ENCODE peak calls at places on chromosomes 5 and 9, in six cellular contexts. One of them, this sample, is unnamed. For H3K4me1, the result is how much of the 10 kb centered on the place peaks cover.

GRCh38 chr9:115022760-115023434 is 92.5 kb upstream of the TNFSF8 start:
- DNase-seq in small intestine: no peak
- DNase-seq in gastrocnemius medialis: no peak
- DNase-seq in right cardiac atrium: no peak
- DNase-seq in tibial nerve: no peak
- DNase-seq in HCT116: no peak
- DNase-seq in this sample: no peak

GRCh38 chr9:35042081-35042604 is 30.3 kb downstream of the VCP start:
- DNase-seq in small intestine: no peak
- DNase-seq in tibial nerve: peak
- DNase-seq in HCT116: no peak
- DNase-seq in gastrocnemius medialis: no peak
- DNase-seq in right cardiac atrium: no peak
- DNase-seq in this sample: no peak

GRCh38 chr5:147635882-147636531 is 126.1 kb upstream of the DPYSL3 start:
- DNase-seq in small intestine: no peak
- DNase-seq in right cardiac atrium: no peak
- DNase-seq in gastrocnemius medialis: no peak
- DNase-seq in HCT116: no peak
- DNase-seq in tibial nerve: no peak
- DNase-seq in this sample: no peak

GRCh38 chr5:135635471-135635870 is 56.7 kb upstream of the CXCL14 start:
- DNase-seq in small intestine: no peak
- DNase-seq in right cardiac atrium: no peak
- DNase-seq in tibial nerve: no peak
- DNase-seq in HCT116: no peak
- DNase-seq in gastrocnemius medialis: no peak
- DNase-seq in this sample: no peak

GRCh38 chr5:135600141-135600570 is 21.4 kb upstream of the CXCL14 start:
- DNase-seq in gastrocnemius medialis: no peak
- DNase-seq in HCT116: no peak
- DNase-seq in small intestine: no peak
- DNase-seq in right cardiac atrium: no peak
- DNase-seq in tibial nerve: no peak
- DNase-seq in this sample: no peak

GRCh38 chr5:142674438-142675210 is 11.3 kb downstream of the FGF1 start:
- DNase-seq in HCT116: no peak
- DNase-seq in gastrocnemius medialis: no peak
- DNase-seq in right cardiac atrium: peak
- DNase-seq in small intestine: no peak
- DNase-seq in tibial nerve: no peak
- DNase-seq in this sample: peak

GRCh38 chr5:172868924-172869565 is 35.0 kb downstream of the ERGIC1 start:
- DNase-seq in small intestine: no peak
- DNase-seq in gastrocnemius medialis: peak
- DNase-seq in right cardiac atrium: peak
- DNase-seq in HCT116: peak
- DNase-seq in tibial nerve: peak
- DNase-seq in this sample: peak

GRCh38 chr5:73945505-73945904 is 319.5 kb downstream of the ARHGEF28 start:
- DNase-seq in right cardiac atrium: no peak
- DNase-seq in tibial nerve: no peak
- DNase-seq in small intestine: no peak
- DNase-seq in gastrocnemius medialis: no peak
- DNase-seq in HCT116: no peak
- DNase-seq in this sample: no peak

GRCh38 chr5:96293966-96294886 is 138.8 kb downstream of the PCSK1 start:
- DNase-seq in small intestine: no peak
- DNase-seq in HCT116: no peak
- DNase-seq in gastrocnemius medialis: no peak
- DNase-seq in right cardiac atrium: no peak
- DNase-seq in tibial nerve: no peak
- DNase-seq in this sample: peak

GRCh38 chr5:148556835-148557234 is 97.5 kb downstream of the HTR4 start:
- DNase-seq in right cardiac atrium: no peak
- DNase-seq in gastrocnemius medialis: no peak
- DNase-seq in tibial nerve: no peak
- DNase-seq in small intestine: no peak
- DNase-seq in HCT116: no peak
- DNase-seq in this sample: no peak

GRCh38 chr5:160961761-160962160 is 109.8 kb upstream of the ATP10B start:
- DNase-seq in HCT116: no peak
- DNase-seq in right cardiac atrium: no peak
- DNase-seq in small intestine: no peak
- DNase-seq in gastrocnemius medialis: no peak
- DNase-seq in tibial nerve: no peak
- DNase-seq in this sample: no peak

GRCh38 chr9:78115073-78115472 is 83.5 kb upstream of the GNAQ start:
- DNase-seq in small intestine: peak
- DNase-seq in right cardiac atrium: no peak
- DNase-seq in HCT116: no peak
- DNase-seq in tibial nerve: no peak
- DNase-seq in gastrocnemius medialis: no peak
- DNase-seq in this sample: no peak

GRCh38 chr9:95007470-95007869 is 281.0 kb downstream of the AOPEP start:
- DNase-seq in tibial nerve: no peak
- DNase-seq in gastrocnemius medialis: no peak
- DNase-seq in HCT116: no peak
- DNase-seq in right cardiac atrium: no peak
- DNase-seq in small intestine: no peak
- DNase-seq in this sample: peak

GRCh38 chr5:7850533-7851239 is at the start of gene CFAP90:
- DNase-seq in tibial nerve: no peak
- DNase-seq in right cardiac atrium: peak
- DNase-seq in HCT116: no peak
- DNase-seq in gastrocnemius medialis: no peak
- DNase-seq in small intestine: peak
- DNase-seq in this sample: peak

GRCh38 chr9:2087500-2088313 is 72.6 kb downstream of the SMARCA2 start:
- DNase-seq in gastrocnemius medialis: no peak
- DNase-seq in small intestine: peak
- DNase-seq in tibial nerve: no peak
- DNase-seq in HCT116: peak
- DNase-seq in right cardiac atrium: no peak
- DNase-seq in this sample: no peak

GRCh38 chr5:89090021-89090420 is 207.0 kb upstream of the MEF2C start:
- DNase-seq in tibial nerve: no peak
- DNase-seq in small intestine: no peak
- DNase-seq in HCT116: no peak
- DNase-seq in gastrocnemius medialis: no peak
- DNase-seq in right cardiac atrium: no peak
- DNase-seq in this sample: no peak

GRCh38 chr5:168015506-168015905 is 275.9 kb upstream of the WWC1 start:
- DNase-seq in small intestine: no peak
- DNase-seq in HCT116: no peak
- DNase-seq in gastrocnemius medialis: no peak
- DNase-seq in tibial nerve: no peak
- DNase-seq in right cardiac atrium: no peak
- DNase-seq in this sample: no peak

GRCh38 chr5:32254987-32255900 is 57.5 kb downstream of the MTMR12 start:
- DNase-seq in gastrocnemius medialis: no peak
- DNase-seq in small intestine: no peak
- DNase-seq in right cardiac atrium: no peak
- DNase-seq in HCT116: no peak
- DNase-seq in tibial nerve: no peak
- DNase-seq in this sample: no peak

GRCh38 chr5:181246276-181247050 is 2.8 kb upstream of the RACK1 start:
- DNase-seq in gastrocnemius medialis: peak
- DNase-seq in tibial nerve: peak
- DNase-seq in small intestine: peak
- DNase-seq in right cardiac atrium: peak
- DNase-seq in HCT116: peak
- DNase-seq in this sample: peak

GRCh38 chr5:181243521-181244307 is at the start of gene RACK1:
- DNase-seq in tibial nerve: peak
- DNase-seq in small intestine: peak
- DNase-seq in HCT116: peak
- DNase-seq in gastrocnemius medialis: peak
- DNase-seq in right cardiac atrium: peak
- DNase-seq in this sample: peak

GRCh38 chr5:181243020-181243520 is 636 bp downstream of the RACK1 start:
- DNase-seq in HCT116: no peak
- DNase-seq in gastrocnemius medialis: no peak
- DNase-seq in small intestine: no peak
- DNase-seq in right cardiac atrium: no peak
- DNase-seq in tibial nerve: no peak
- DNase-seq in this sample: no peak

GRCh38 chr5:181245427-181246275 is 1.9 kb upstream of the RACK1 start:
- DNase-seq in tibial nerve: no peak
- DNase-seq in gastrocnemius medialis: no peak
- DNase-seq in right cardiac atrium: no peak
- DNase-seq in small intestine: no peak
- DNase-seq in HCT116: no peak
- DNase-seq in this sample: no peak

GRCh38 chr5:181248277-181248676 is 4.6 kb upstream of the RACK1 start:
- DNase-seq in gastrocnemius medialis: no peak
- DNase-seq in HCT116: no peak
- DNase-seq in right cardiac atrium: no peak
- DNase-seq in tibial nerve: no peak
- DNase-seq in small intestine: no peak
- DNase-seq in this sample: no peak
- H3K4me1 ChIP-seq in gastrocnemius medialis: half or more
- H3K4me1 ChIP-seq in HCT116: under half
- H3K4me1 ChIP-seq in right cardiac atrium: under half
- H3K4me1 ChIP-seq in tibial nerve: under half
- H3K4me1 ChIP-seq in small intestine: under half
- H3K4me1 ChIP-seq in this sample: half or more

GRCh38 chr5:14165375-14166091 is 22.4 kb downstream of the TRIO start:
- DNase-seq in small intestine: no peak
- DNase-seq in gastrocnemius medialis: no peak
- DNase-seq in HCT116: peak
- DNase-seq in tibial nerve: no peak
- DNase-seq in right cardiac atrium: no peak
- DNase-seq in this sample: no peak
- H3K4me3 ChIP-seq in small intestine: no peak
- H3K4me3 ChIP-seq in gastrocnemius medialis: no peak
- H3K4me3 ChIP-seq in HCT116: peak
- H3K4me3 ChIP-seq in tibial nerve: no peak
- H3K4me3 ChIP-seq in right cardiac atrium: no peak
- H3K4me3 ChIP-seq in this sample: no peak

DNA sequence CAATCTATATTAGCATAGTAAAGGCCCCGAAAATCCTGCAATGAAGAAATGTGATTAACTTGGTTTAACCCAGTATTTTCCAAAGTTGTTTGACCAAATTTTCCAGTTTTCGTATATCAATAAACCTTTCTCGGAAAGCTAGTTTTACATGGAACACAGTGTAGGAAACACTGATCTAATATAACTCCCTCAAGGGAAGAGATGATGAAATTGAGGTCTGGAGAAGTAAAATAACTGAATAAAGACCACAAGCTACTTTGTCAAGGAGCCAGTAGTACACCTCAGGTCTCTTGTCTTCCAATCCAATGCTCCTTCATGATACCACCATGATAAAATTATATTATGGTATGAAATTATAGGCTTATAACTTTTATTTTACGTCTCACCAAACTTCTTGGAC is 118.1 kb upstream of the TARS1 start:
- DNase-seq in tibial nerve: no peak
- DNase-seq in right cardiac atrium: no peak
- DNase-seq in small intestine: no peak
- DNase-seq in HCT116: no peak
- DNase-seq in gastrocnemius medialis: no peak
- DNase-seq in this sample: no peak
- H3K4me1 ChIP-seq in tibial nerve: under half
- H3K4me1 ChIP-seq in right cardiac atrium: under half
- H3K4me1 ChIP-seq in small intestine: under half
- H3K4me1 ChIP-seq in HCT116: under half
- H3K4me1 ChIP-seq in gastrocnemius medialis: under half
- H3K4me1 ChIP-seq in this sample: under half

GRCh38 chr5:109681763-109682162 is 8.0 kb upstream of the MAN2A1 start:
- DNase-seq in HCT116: no peak
- DNase-seq in gastrocnemius medialis: no peak
- DNase-seq in tibial nerve: no peak
- DNase-seq in right cardiac atrium: no peak
- DNase-seq in small intestine: no peak
- DNase-seq in this sample: no peak

GRCh38 chr5:109676920-109677319 is 12.8 kb upstream of the MAN2A1 start:
- DNase-seq in small intestine: no peak
- DNase-seq in tibial nerve: peak
- DNase-seq in gastrocnemius medialis: no peak
- DNase-seq in right cardiac atrium: no peak
- DNase-seq in HCT116: no peak
- DNase-seq in this sample: no peak

GRCh38 chr5:109685916-109686315 is 3.8 kb upstream of the MAN2A1 start:
- DNase-seq in HCT116: no peak
- DNase-seq in right cardiac atrium: no peak
- DNase-seq in small intestine: no peak
- DNase-seq in tibial nerve: no peak
- DNase-seq in gastrocnemius medialis: no peak
- DNase-seq in this sample: no peak

DNA sequence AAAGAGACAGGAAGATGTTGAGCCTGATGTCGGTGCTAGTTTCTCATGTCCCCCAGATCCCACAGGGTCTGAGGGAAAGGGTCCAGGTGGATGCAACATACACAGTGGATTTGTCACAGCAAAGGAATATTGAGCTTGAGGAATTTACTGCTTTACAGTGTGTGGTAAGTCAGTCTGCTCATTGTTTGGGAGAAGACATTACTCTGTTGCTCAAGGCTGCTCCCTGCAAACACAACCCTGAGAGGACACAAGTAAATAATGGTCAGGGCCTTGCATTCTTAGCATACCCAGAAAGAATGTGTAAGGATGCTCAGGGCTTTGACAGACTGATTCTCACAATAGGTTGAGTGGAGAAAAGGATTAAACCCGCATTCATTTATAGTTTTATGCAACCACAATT is 7.3 kb upstream of the MAN2A1 start:
- DNase-seq in gastrocnemius medialis: no peak
- DNase-seq in small intestine: no peak
- DNase-seq in tibial nerve: no peak
- DNase-seq in right cardiac atrium: no peak
- DNase-seq in HCT116: no peak
- DNase-seq in this sample: no peak
- H3K4me3 ChIP-seq in gastrocnemius medialis: no peak
- H3K4me3 ChIP-seq in small intestine: no peak
- H3K4me3 ChIP-seq in tibial nerve: no peak
- H3K4me3 ChIP-seq in right cardiac atrium: no peak
- H3K4me3 ChIP-seq in HCT116: no peak
- H3K4me3 ChIP-seq in this sample: no peak

GRCh38 chr9:74497750-74498615 is 848 bp downstream of the RORB start:
- DNase-seq in tibial nerve: no peak
- DNase-seq in small intestine: no peak
- DNase-seq in gastrocnemius medialis: no peak
- DNase-seq in HCT116: no peak
- DNase-seq in right cardiac atrium: peak
- DNase-seq in this sample: peak
- H3K4me1 ChIP-seq in tibial nerve: under half
- H3K4me1 ChIP-seq in small intestine: under half
- H3K4me1 ChIP-seq in gastrocnemius medialis: under half
- H3K4me1 ChIP-seq in HCT116: under half
- H3K4me1 ChIP-seq in right cardiac atrium: under half
- H3K4me1 ChIP-seq in this sample: under half

This sample was measured in heart right ventricle.